ENCODE peak calls at places on chromosome 20, in four cellular contexts. One of them, this sample, is unnamed.

GRCh38 chr20:20521736-20522135 is 153.8 kb downstream of the INSM1 start:
- DNase-seq in fibroblast of lung: no peak
- DNase-seq in A549: no peak
- DNase-seq in HFFc6: no peak
- DNase-seq in this sample: no peak

GRCh38 chr20:50057409-50058053 is 55.4 kb downstream of the UBE2V1 start:
- DNase-seq in fibroblast of lung: no peak
- DNase-seq in A549: no peak
- DNase-seq in HFFc6: no peak
- DNase-seq in this sample: no peak

GRCh38 chr20:31953749-31954148 is 1.9 kb upstream of the PDRG1 start:
- DNase-seq in fibroblast of lung: no peak
- DNase-seq in A549: no peak
- DNase-seq in HFFc6: no peak
- DNase-seq in this sample: no peak

GRCh38 chr20:23061713-23062561 is 12.5 kb upstream of the THBD start:
- DNase-seq in fibroblast of lung: peak
- DNase-seq in A549: peak
- DNase-seq in HFFc6: peak
- DNase-seq in this sample: no peak

GRCh38 chr20:53428997-53429396 is 164.6 kb downstream of the ZNF217 start:
- DNase-seq in fibroblast of lung: no peak
- DNase-seq in A549: no peak
- DNase-seq in HFFc6: no peak
- DNase-seq in this sample: no peak

GRCh38 chr20:48668451-48668946 is 159.3 kb downstream of the PREX1 start:
- DNase-seq in fibroblast of lung: peak
- DNase-seq in A549: no peak
- DNase-seq in HFFc6: no peak
- DNase-seq in this sample: no peak

GRCh38 chr20:59268827-59269226 is 31.6 kb upstream of the EDN3 start:
- DNase-seq in fibroblast of lung: no peak
- DNase-seq in A549: no peak
- DNase-seq in HFFc6: no peak
- DNase-seq in this sample: no peak

GRCh38 chr20:31484001-31484400 is 8.9 kb downstream of the REM1 start:
- DNase-seq in fibroblast of lung: no peak
- DNase-seq in A549: peak
- DNase-seq in HFFc6: no peak
- DNase-seq in this sample: no peak

GRCh38 chr20:20627471-20627870 is 85.0 kb downstream of the RALGAPA2 start:
- DNase-seq in fibroblast of lung: no peak
- DNase-seq in A549: no peak
- DNase-seq in HFFc6: no peak
- DNase-seq in this sample: no peak

GRCh38 chr20:49631856-49632418 is 64.0 kb upstream of the PTGIS start:
- DNase-seq in fibroblast of lung: no peak
- DNase-seq in A549: no peak
- DNase-seq in HFFc6: no peak
- DNase-seq in this sample: no peak

GRCh38 chr20:35166242-35166830 is 5.5 kb upstream of the PROCR start:
- DNase-seq in fibroblast of lung: peak
- DNase-seq in A549: no peak
- DNase-seq in HFFc6: no peak
- DNase-seq in this sample: no peak

GRCh38 chr20:48180039-48180438 is 394.8 kb upstream of the SULF2 start:
- DNase-seq in fibroblast of lung: no peak
- DNase-seq in A549: peak
- DNase-seq in HFFc6: no peak
- DNase-seq in this sample: no peak

GRCh38 chr20:23245553-23246128 is 105.0 kb upstream of the NXT1 start:
- DNase-seq in fibroblast of lung: peak
- DNase-seq in A549: peak
- DNase-seq in HFFc6: no peak
- DNase-seq in this sample: no peak

GRCh38 chr20:54257090-54257816 is 49.4 kb downstream of the PFDN4 start:
- DNase-seq in fibroblast of lung: peak
- DNase-seq in A549: no peak
- DNase-seq in HFFc6: peak
- DNase-seq in this sample: no peak

GRCh38 chr20:4063631-4064030 is 48.3 kb upstream of the RNF24 start:
- DNase-seq in fibroblast of lung: no peak
- DNase-seq in A549: no peak
- DNase-seq in HFFc6: no peak
- DNase-seq in this sample: no peak

GRCh38 chr20:32888636-32889035 is 29.9 kb downstream of the EFCAB8 start:
- DNase-seq in fibroblast of lung: no peak
- DNase-seq in A549: no peak
- DNase-seq in HFFc6: no peak
- DNase-seq in this sample: no peak

GRCh38 chr20:25859649-25860530 is 163.2 kb upstream of the ZNF337 start:
- DNase-seq in fibroblast of lung: peak
- DNase-seq in A549: peak
- DNase-seq in HFFc6: peak
- DNase-seq in this sample: no peak

GRCh38 chr20:33784225-33784624 is 26.9 kb upstream of the CHMP4B start:
- DNase-seq in fibroblast of lung: no peak
- DNase-seq in A549: no peak
- DNase-seq in HFFc6: no peak
- DNase-seq in this sample: no peak

GRCh38 chr20:23201658-23202057 is 115.5 kb upstream of the CD93 start:
- DNase-seq in fibroblast of lung: no peak
- DNase-seq in A549: no peak
- DNase-seq in HFFc6: no peak
- DNase-seq in this sample: no peak

GRCh38 chr20:17541996-17542395 is 10.8 kb upstream of the BFSP1 start:
- DNase-seq in fibroblast of lung: peak
- DNase-seq in A549: no peak
- DNase-seq in HFFc6: peak
- DNase-seq in this sample: no peak

GRCh38 chr20:663315-664090 is 10.5 kb upstream of the SRXN1 start:
- DNase-seq in fibroblast of lung: no peak
- DNase-seq in A549: no peak
- DNase-seq in HFFc6: no peak
- DNase-seq in this sample: no peak

GRCh38 chr20:32494498-32495216 is 90.5 kb downstream of the NOL4L start:
- DNase-seq in fibroblast of lung: no peak
- DNase-seq in A549: no peak
- DNase-seq in HFFc6: no peak
- DNase-seq in this sample: no peak

GRCh38 chr20:58755062-58755697 is 62.6 kb downstream of the NPEPL1 start:
- DNase-seq in fibroblast of lung: no peak
- DNase-seq in A549: no peak
- DNase-seq in HFFc6: no peak
- DNase-seq in this sample: no peak

GRCh38 chr20:19828233-19828632 is 70.2 kb downstream of the RIN2 start:
- DNase-seq in fibroblast of lung: peak
- DNase-seq in A549: peak
- DNase-seq in HFFc6: peak
- DNase-seq in this sample: no peak

GRCh38 chr20:39874049-39874893 is 814.8 kb downstream of the MAFB start:
- DNase-seq in fibroblast of lung: peak
- DNase-seq in A549: peak
- DNase-seq in HFFc6: peak
- DNase-seq in this sample: no peak

GRCh38 chr20:7710440-7710839 is 229.8 kb downstream of the HAO1 start:
- DNase-seq in fibroblast of lung: no peak
- DNase-seq in A549: peak
- DNase-seq in HFFc6: no peak
- DNase-seq in this sample: no peak

GRCh38 chr20:1718604-1719384 is 61.2 kb upstream of the SIRPG start:
- DNase-seq in fibroblast of lung: peak
- DNase-seq in A549: peak
- DNase-seq in HFFc6: peak
- DNase-seq in this sample: no peak

GRCh38 chr20:49785851-49786174 is 26.8 kb upstream of the SLC9A8 start:
- DNase-seq in fibroblast of lung: no peak
- DNase-seq in A549: no peak
- DNase-seq in HFFc6: no peak
- DNase-seq in this sample: no peak

GRCh38 chr20:54355631-54356280 is 119.6 kb upstream of the DOK5 start:
- DNase-seq in fibroblast of lung: peak
- DNase-seq in A549: no peak
- DNase-seq in HFFc6: no peak
- DNase-seq in this sample: no peak

GRCh38 chr20:51371720-51372119 is 170.8 kb downstream of the NFATC2 start:
- DNase-seq in fibroblast of lung: no peak
- DNase-seq in A549: no peak
- DNase-seq in HFFc6: no peak
- DNase-seq in this sample: no peak

GRCh38 chr20:25533920-25534700 is 51.2 kb downstream of the NINL start:
- DNase-seq in fibroblast of lung: no peak
- DNase-seq in A549: no peak
- DNase-seq in HFFc6: no peak
- DNase-seq in this sample: no peak

GRCh38 chr20:17931513-17931912 is 37.1 kb downstream of the SNX5 start:
- DNase-seq in fibroblast of lung: no peak
- DNase-seq in A549: no peak
- DNase-seq in HFFc6: no peak
- DNase-seq in this sample: no peak

GRCh38 chr20:31833130-31833930 is 12.1 kb downstream of the FOXS1 start:
- DNase-seq in fibroblast of lung: peak
- DNase-seq in A549: peak
- DNase-seq in HFFc6: no peak
- DNase-seq in this sample: peak

GRCh38 chr20:61664741-61665320 is 400.9 kb downstream of the TAF4 start:
- DNase-seq in fibroblast of lung: no peak
- DNase-seq in A549: no peak
- DNase-seq in HFFc6: no peak
- DNase-seq in this sample: no peak

GRCh38 chr20:48153523-48153922 is 368.2 kb upstream of the SULF2 start:
- DNase-seq in fibroblast of lung: no peak
- DNase-seq in A549: no peak
- DNase-seq in HFFc6: no peak
- DNase-seq in this sample: no peak

GRCh38 chr20:47576516-47577033 is 74.9 kb downstream of the NCOA3 start:
- DNase-seq in fibroblast of lung: peak
- DNase-seq in A549: peak
- DNase-seq in HFFc6: peak
- DNase-seq in this sample: no peak

GRCh38 chr20:10179574-10180298 is 38.9 kb upstream of the SNAP25 start:
- DNase-seq in fibroblast of lung: peak
- DNase-seq in A549: peak
- DNase-seq in HFFc6: no peak
- DNase-seq in this sample: no peak
- TF ChIP-seq CTCF in fibroblast of lung: peak
- TF ChIP-seq CTCF in A549: peak
- TF ChIP-seq CTCF in HFFc6: peak
- TF ChIP-seq CTCF in this sample: peak

DNA sequence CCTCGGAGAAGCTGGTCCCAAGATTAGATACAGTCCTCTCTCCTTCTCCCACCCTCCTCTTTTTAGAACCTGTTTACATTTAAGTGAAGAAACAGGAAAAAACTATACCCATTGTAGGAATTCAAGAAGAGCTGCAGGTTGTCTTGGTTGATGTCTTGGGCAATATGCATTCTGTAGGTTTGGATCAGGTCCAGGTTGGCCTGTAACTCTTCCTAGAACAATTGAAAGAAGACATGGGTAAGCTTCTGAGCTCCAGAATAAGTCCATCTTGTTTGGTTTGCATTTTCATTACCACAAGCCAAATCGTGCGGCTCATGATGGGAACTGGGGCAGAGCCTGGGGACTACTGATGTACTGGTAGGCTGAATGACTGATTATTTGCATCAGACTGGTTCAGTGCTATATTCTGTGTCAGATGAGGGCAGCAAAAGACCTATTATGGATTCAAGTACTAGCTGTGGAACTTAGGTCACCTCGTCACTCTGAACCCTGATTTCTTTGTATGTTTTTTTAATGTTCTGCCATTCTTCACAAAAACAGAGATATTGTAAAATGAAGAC is 20.3 kb upstream of the SLA2 start:
- DNase-seq in fibroblast of lung: peak
- DNase-seq in A549: peak
- DNase-seq in HFFc6: peak
- DNase-seq in this sample: no peak
- TF ChIP-seq CTCF in fibroblast of lung: peak
- TF ChIP-seq CTCF in A549: peak
- TF ChIP-seq CTCF in HFFc6: peak
- TF ChIP-seq CTCF in this sample: peak

GRCh38 chr20:44911264-44911921 is 1.5 kb downstream of the PABPC1L start:
- DNase-seq in fibroblast of lung: peak
- DNase-seq in A549: peak
- DNase-seq in HFFc6: peak
- DNase-seq in this sample: no peak
- TF ChIP-seq CTCF in fibroblast of lung: peak
- TF ChIP-seq CTCF in A549: peak
- TF ChIP-seq CTCF in HFFc6: peak
- TF ChIP-seq CTCF in this sample: peak

GRCh38 chr20:44750081-44750805 is 4.6 kb downstream of the KCNK15 start:
- DNase-seq in fibroblast of lung: no peak
- DNase-seq in A549: no peak
- DNase-seq in HFFc6: no peak
- DNase-seq in this sample: no peak
- TF ChIP-seq CTCF in fibroblast of lung: no peak
- TF ChIP-seq CTCF in A549: peak
- TF ChIP-seq CTCF in HFFc6: peak
- TF ChIP-seq CTCF in this sample: no peak

GRCh38 chr20:38034108-38034649 is 633 bp downstream of the RPRD1B start:
- DNase-seq in fibroblast of lung: no peak
- DNase-seq in A549: no peak
- DNase-seq in HFFc6: no peak
- DNase-seq in this sample: no peak
- TF ChIP-seq CTCF in fibroblast of lung: no peak
- TF ChIP-seq CTCF in A549: no peak
- TF ChIP-seq CTCF in HFFc6: no peak
- TF ChIP-seq CTCF in this sample: no peak

DNA sequence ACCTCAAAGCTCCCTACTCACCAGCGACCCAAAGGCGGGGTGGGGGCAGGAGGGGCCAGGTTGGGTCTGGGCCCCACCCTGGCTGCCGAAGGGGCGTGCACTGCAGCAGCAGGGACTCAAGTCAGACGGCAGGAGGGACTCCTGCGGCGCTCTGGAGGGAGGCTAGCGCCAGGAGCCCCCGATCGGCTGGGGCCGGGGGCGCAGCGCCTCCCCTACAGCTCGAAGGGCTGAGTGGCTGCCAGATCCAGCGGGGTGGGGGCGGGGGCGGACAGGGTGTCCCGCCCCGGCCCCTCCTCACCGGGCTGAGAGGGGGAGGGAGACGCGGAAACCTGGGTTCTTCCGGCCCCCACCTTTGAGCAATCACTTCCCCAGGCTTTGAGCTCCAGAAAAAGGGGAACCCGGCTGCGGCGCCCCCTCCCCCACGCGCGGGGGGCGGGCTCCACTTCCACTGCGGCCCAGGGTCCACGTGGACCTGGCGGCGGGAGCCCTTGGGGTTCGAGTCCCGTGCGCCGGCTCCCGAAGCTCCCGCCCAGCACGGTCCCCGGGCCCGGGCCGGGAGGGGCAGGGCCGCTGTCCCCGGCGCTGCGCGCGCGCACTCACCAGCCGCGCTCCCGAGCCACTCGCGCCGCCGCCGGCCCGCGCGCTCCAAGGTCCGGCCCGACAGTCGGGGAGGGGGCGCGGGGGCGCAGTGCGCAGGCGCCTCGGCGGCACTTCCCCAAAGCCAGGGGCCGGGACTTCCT is at the start of gene RGS19:
- DNase-seq in fibroblast of lung: peak
- DNase-seq in A549: peak
- DNase-seq in HFFc6: no peak
- DNase-seq in this sample: peak
- TF ChIP-seq CTCF in fibroblast of lung: no peak
- TF ChIP-seq CTCF in A549: no peak
- TF ChIP-seq CTCF in HFFc6: peak
- TF ChIP-seq CTCF in this sample: no peak